ENCODE peak calls at places on chromosomes 1 and 21, in eight cellular contexts. B is neuronal stem cell, G is HCT116, K is fibroblast of lung, O is H9, Z is mammary epithelial cell, U is PC-9, P is GM23248. F is an unnamed sample. For H3K4me1, the result is how much of the 10 kb centered on the place peaks cover.

GRCh38 chr1:89980605-89981004 is 14.3 kb upstream of the ZNF326 start:
- DNase-seq in Z (peak), K (no peak), G (no peak), B (no peak), O (no peak), U (no peak), P (no peak), F (peak)

GRCh38 chr21:35088235-35088865 is 39.2 kb upstream of the RUNX1 start:
- DNase-seq in B (no peak), U (no peak), O (no peak), P (peak), K (peak), Z (no peak), G (no peak), F (no peak)

GRCh38 chr1:34409689-34410229 is 233.1 kb downstream of the C1orf94 start:
- DNase-seq in P (no peak), Z (no peak), O (no peak), K (no peak), G (no peak), U (no peak), B (no peak), F (no peak)

GRCh38 chr1:203564024-203564423 is 62.6 kb upstream of the ATP2B4 start:
- DNase-seq in O (no peak), B (no peak), P (peak), Z (no peak), G (no peak), U (no peak), K (peak), F (peak)

GRCh38 chr21:18899261-18899660 is 495.7 kb upstream of the TMPRSS15 start:
- DNase-seq in P (no peak), K (no peak), Z (no peak), B (no peak), G (no peak), U (no peak), O (no peak), F (no peak)

GRCh38 chr1:38589036-38589435 is 270.5 kb downstream of the RRAGC start:
- DNase-seq in K (peak), U (no peak), G (no peak), Z (peak), O (no peak), P (peak), B (no peak), F (no peak)

GRCh38 chr1:237428809-237429208 is 386.8 kb downstream of the RYR2 start:
- DNase-seq in G (no peak), Z (no peak), K (no peak), B (no peak), O (no peak), P (no peak), U (no peak), F (no peak)

GRCh38 chr1:243493156-243494129 is 237.6 kb downstream of the SDCCAG8 start:
- DNase-seq in G (no peak), B (no peak), P (peak), Z (no peak), U (no peak), O (no peak), K (peak), F (peak)

GRCh38 chr1:180343931-180344406 is 113.9 kb downstream of the LHX4 start:
- DNase-seq in Z (peak), U (no peak), G (no peak), O (no peak), P (peak), K (peak), B (no peak), F (peak)

GRCh38 chr1:7491089-7491817 is 279.8 kb upstream of the VAMP3 start:
- DNase-seq in B (no peak), G (no peak), K (peak), O (no peak), Z (no peak), U (no peak), P (peak), F (peak)

GRCh38 chr1:88892146-88892877 is 945 bp upstream of the GTF2B start:
- DNase-seq in P (peak), K (peak), O (peak), U (peak), B (no peak), G (peak), Z (peak), F (no peak)

GRCh38 chr1:9275567-9276034 is 17.1 kb upstream of the SPSB1 start:
- DNase-seq in G (peak), P (peak), B (no peak), O (no peak), U (peak), K (peak), Z (peak), F (peak)

GRCh38 chr1:1282998-1283397 is 2.8 kb downstream of the SCNN1D start:
- DNase-seq in Z (no peak), G (no peak), O (no peak), P (peak), U (no peak), K (peak), B (no peak), F (peak)

GRCh38 chr1:156342556-156342955 is 4.2 kb downstream of the TSACC start:
- DNase-seq in G (no peak), B (no peak), P (peak), U (no peak), O (no peak), Z (no peak), K (no peak), F (peak)

GRCh38 chr1:45340816-45341215 is 576 bp upstream of the MUTYH start:
- DNase-seq in O (no peak), U (no peak), K (no peak), G (no peak), P (peak), B (no peak), Z (no peak), F (no peak)
- H2AFZ ChIP-seq in O (no peak), U (peak), K (peak), G (no peak), P (peak), B (peak), Z (peak), F (peak)

GRCh38 chr1:23394664-23395063 is 25.0 kb upstream of the ZNF436 start:
- DNase-seq in U (no peak), K (peak), B (no peak), G (no peak), Z (no peak), O (peak), P (peak), F (peak)

GRCh38 chr1:23395162-23395724 is 25.6 kb upstream of the ZNF436 start:
- DNase-seq in U (no peak), Z (no peak), B (no peak), O (peak), P (no peak), G (no peak), K (no peak), F (peak)

GRCh38 chr1:23394176-23394575 is 24.5 kb upstream of the ZNF436 start:
- DNase-seq in K (peak), O (no peak), G (no peak), Z (no peak), P (peak), U (no peak), B (no peak), F (peak)

GRCh38 chr1:23395849-23396248 is 26.2 kb upstream of the ZNF436 start:
- DNase-seq in O (no peak), P (no peak), Z (peak), G (no peak), B (no peak), K (no peak), U (no peak), F (no peak)

DNA sequence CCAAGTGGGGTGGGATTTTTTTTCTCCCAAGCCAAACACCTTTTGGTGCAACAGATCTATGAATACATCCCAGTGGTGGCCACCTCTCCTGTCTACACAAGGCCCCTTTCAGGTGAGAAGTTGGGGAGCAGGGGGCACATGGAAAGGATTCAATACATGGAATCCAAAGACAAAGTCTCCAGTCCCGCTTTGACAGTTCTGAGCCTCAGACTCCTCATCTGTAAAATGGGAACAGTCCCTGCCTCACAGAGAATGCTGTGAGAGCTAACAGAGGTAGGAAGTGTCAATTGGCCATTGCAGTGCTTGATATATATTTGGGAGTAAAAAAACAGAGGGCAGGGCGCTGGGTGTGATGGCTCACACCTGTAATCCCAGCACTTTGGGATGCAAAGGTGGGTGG is 26.7 kb upstream of the ZNF436 start:
- DNase-seq in K (no peak), B (no peak), U (no peak), O (no peak), P (no peak), G (no peak), Z (no peak), F (no peak)
- H3K27ac ChIP-seq in K (no peak), B (no peak), U (no peak), O (no peak), P (no peak), G (no peak), Z (no peak), F (no peak)

DNA sequence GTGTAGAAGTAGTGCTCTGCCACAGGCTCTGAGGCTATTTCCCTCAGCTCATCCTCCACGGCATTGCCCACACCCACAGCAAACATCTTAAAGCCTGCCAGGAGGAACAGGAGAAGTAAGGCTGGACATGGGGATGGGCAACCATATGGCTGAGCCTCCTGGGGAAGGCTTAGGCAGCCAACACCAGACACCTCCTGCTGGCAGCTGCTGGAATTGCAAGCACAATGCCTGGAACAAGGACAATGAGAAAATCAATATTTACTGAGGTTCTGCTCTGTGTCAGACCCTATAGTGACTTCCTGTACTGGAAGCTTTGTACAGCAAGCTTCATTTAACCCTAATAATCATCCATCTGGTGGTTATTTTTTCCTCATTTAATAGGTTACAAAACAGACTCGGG is 8.2 kb downstream of the MATN1 start:
- DNase-seq in K (no peak), O (no peak), G (no peak), P (no peak), B (no peak), U (no peak), Z (no peak), F (peak)
- H3K4me1 ChIP-seq in K (under half), O (under half), G (under half), P (under half), B (under half), U (under half), Z (under half), F (under half)

GRCh38 chr1:16189003-16189402 is 23.4 kb downstream of the ARHGEF19 start:
- DNase-seq in Z (peak), O (no peak), K (no peak), P (peak), U (peak), G (no peak), B (no peak), F (peak)
- H2AFZ ChIP-seq in Z (peak), O (no peak), K (no peak), P (peak), U (no peak), G (peak), B (no peak), F (peak)

DNA sequence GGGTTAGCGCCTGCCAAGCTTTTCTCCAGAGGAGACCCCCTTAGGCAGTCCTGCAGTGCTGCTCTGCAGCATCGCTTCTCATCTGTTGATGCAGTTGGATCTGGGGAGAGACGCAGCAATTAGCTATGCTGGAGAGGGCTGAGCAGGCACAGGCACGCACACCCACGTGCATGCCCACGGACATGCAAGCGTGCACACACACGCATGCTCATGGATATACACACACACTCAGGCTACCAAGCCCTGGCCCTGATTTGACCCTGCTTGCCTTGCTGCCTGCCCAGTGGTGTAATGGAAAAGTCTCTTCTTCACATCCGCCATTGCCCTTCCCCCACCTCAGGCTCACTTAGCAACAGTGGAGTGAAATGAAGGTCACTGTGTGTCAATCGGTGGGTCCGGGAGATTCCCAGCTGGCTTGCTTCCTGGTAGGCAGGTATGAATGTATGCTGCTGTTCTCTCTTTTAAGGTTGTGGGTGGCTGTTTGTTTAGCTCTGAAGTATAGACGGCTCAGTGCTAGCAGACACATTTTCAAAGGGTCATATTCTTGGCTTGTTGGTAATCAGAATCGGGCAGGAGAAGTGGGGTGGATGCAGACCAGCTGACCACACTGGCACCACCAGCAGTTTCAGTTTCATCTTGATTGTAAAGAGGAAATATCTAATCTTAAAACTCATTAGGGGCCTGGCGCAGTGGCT is 9.5 kb downstream of the ATP1B1 start:
- DNase-seq in O (no peak), K (peak), U (no peak), B (no peak), G (no peak), P (no peak), Z (peak), F (no peak)
- H3K27ac ChIP-seq in O (no peak), K (peak), U (no peak), B (no peak), G (no peak), P (no peak), Z (peak), F (no peak)

GRCh38 chr1:32817159-32817814 is at the start of the genes S100PBP and YARS1:
- DNase-seq in G (peak), K (peak), P (peak), Z (peak), B (peak), U (peak), O (peak), F (peak)
- H3K4me1 ChIP-seq in G (under half), K (under half), P (under half), Z (under half), B (under half), U (under half), O (under half), F (under half)

GRCh38 chr1:152037920-152038658 is 1.3 kb upstream of the S100A11 start:
- DNase-seq in K (no peak), Z (no peak), P (no peak), B (no peak), U (no peak), O (no peak), G (no peak), F (peak)
- H2AFZ ChIP-seq in K (no peak), Z (no peak), P (no peak), B (no peak), U (no peak), O (no peak), G (no peak), F (no peak)

GRCh38 chr1:153991151-153991472 is 550 bp downstream of the RPS27 start:
- DNase-seq in K (no peak), U (no peak), O (no peak), B (no peak), P (peak), G (no peak), Z (no peak), F (no peak)
- H3K27ac ChIP-seq in K (peak), U (peak), O (peak), B (no peak), P (peak), G (peak), Z (peak), F (peak)

GRCh38 chr1:30527511-30528140 is 195.8 kb downstream of the MATN1 start:
- DNase-seq in B (no peak), U (no peak), P (peak), K (peak), Z (peak), G (no peak), O (peak), F (no peak)

GRCh38 chr1:30526652-30527345 is 196.6 kb downstream of the MATN1 start:
- DNase-seq in G (no peak), U (no peak), O (peak), Z (peak), P (no peak), B (no peak), K (no peak), F (no peak)

GRCh38 chr1:30524840-30525617 is 198.4 kb downstream of the MATN1 start:
- DNase-seq in Z (no peak), P (peak), G (no peak), B (no peak), U (no peak), K (no peak), O (no peak), F (no peak)

GRCh38 chr1:30525980-30526651 is 197.3 kb downstream of the MATN1 start:
- DNase-seq in P (peak), O (no peak), Z (peak), G (peak), B (no peak), U (peak), K (peak), F (peak)

GRCh38 chr1:30525631-30525979 is 197.8 kb downstream of the MATN1 start:
- DNase-seq in U (no peak), O (no peak), B (no peak), P (no peak), Z (no peak), G (no peak), K (no peak), F (no peak)
- H3K4me1 ChIP-seq in U (under half), O (under half), B (under half), P (under half), Z (under half), G (half or more), K (under half), F (under half)

GRCh38 chr1:64010316-64010715 is 193.1 kb upstream of the UBE2U start:
- DNase-seq in O (no peak), K (no peak), B (no peak), G (no peak), Z (peak), P (no peak), U (no peak), F (no peak)

GRCh38 chr1:64004451-64004850 is 199.0 kb upstream of the UBE2U start:
- DNase-seq in U (no peak), Z (no peak), K (peak), G (no peak), P (no peak), O (peak), B (no peak), F (no peak)

GRCh38 chr1:64001038-64001437 is 202.4 kb upstream of the UBE2U start:
- DNase-seq in U (no peak), P (no peak), K (peak), G (no peak), B (no peak), Z (no peak), O (no peak), F (no peak)

GRCh38 chr1:64006276-64007051 is 197.0 kb upstream of the UBE2U start:
- DNase-seq in P (peak), B (no peak), O (no peak), Z (peak), U (peak), G (peak), K (peak), F (peak)
- H2AFZ ChIP-seq in P (no peak), B (no peak), O (no peak), Z (peak), U (no peak), G (peak), K (no peak), F (no peak)